ENCODE peak calls at places on chromosomes 6 and 20, in six cellular contexts. D, W, J, U, X and I are unnamed samples. For H3K36me3, the result is how much of the 10 kb centered on the place peaks cover.

GRCh38 chr6:36873612-36874011 is 991 bp downstream of the PPIL1 start:
- DNase-seq in W (no peak), D (no peak), X (no peak), J (no peak), U (no peak), I (no peak)

GRCh38 chr6:127026247-127026646 is 92.2 kb upstream of the RSPO3 start:
- DNase-seq in X (peak), J (no peak), U (no peak), D (peak), W (no peak), I (no peak)

GRCh38 chr6:70651326-70651905 is 16.3 kb upstream of the SMAP1 start:
- DNase-seq in J (no peak), D (no peak), W (no peak), X (no peak), U (no peak), I (no peak)

GRCh38 chr6:4382362-4382853 is 247.0 kb upstream of the ECI2 start:
- DNase-seq in X (no peak), D (no peak), U (no peak), J (no peak), W (no peak), I (no peak)

GRCh38 chr6:125747589-125748533 is 1.6 kb upstream of the HEY2 start:
- DNase-seq in J (peak), U (peak), D (no peak), X (peak), W (peak), I (peak)

GRCh38 chr20:33827109-33827508 is 16.0 kb downstream of the CHMP4B start:
- DNase-seq in J (no peak), U (no peak), D (no peak), W (no peak), X (no peak), I (no peak)

GRCh38 chr20:57881466-57882405 is 171.9 kb upstream of the PMEPA1 start:
- DNase-seq in X (no peak), D (no peak), U (no peak), J (no peak), W (peak), I (peak)

GRCh38 chr20:62587757-62588402 is 54.4 kb upstream of the SLCO4A1 start:
- DNase-seq in W (no peak), D (peak), U (no peak), J (peak), X (peak), I (peak)

GRCh38 chr6:139416146-139416545 is 41.7 kb upstream of the CITED2 start:
- DNase-seq in D (no peak), J (no peak), U (no peak), X (no peak), W (no peak), I (no peak)

GRCh38 chr20:32462900-32463641 is 104.9 kb downstream of the ASXL1 start:
- DNase-seq in W (no peak), J (no peak), X (no peak), U (peak), D (no peak), I (no peak)

GRCh38 chr6:15511248-15512125 is 151.3 kb downstream of the DTNBP1 start:
- DNase-seq in X (no peak), D (no peak), W (no peak), U (no peak), J (no peak), I (no peak)

GRCh38 chr6:16669227-16669626 is 92.0 kb downstream of the ATXN1 start:
- DNase-seq in J (peak), X (no peak), D (peak), U (no peak), W (no peak), I (no peak)

GRCh38 chr6:32944265-32944664 is 3.4 kb upstream of the HLA-DMB start:
- DNase-seq in X (no peak), W (no peak), U (no peak), D (no peak), J (no peak), I (no peak)

GRCh38 chr6:144012534-144012933 is 4.5 kb upstream of the PLAGL1 start:
- DNase-seq in J (peak), W (no peak), U (no peak), X (no peak), D (peak), I (no peak)

DNA sequence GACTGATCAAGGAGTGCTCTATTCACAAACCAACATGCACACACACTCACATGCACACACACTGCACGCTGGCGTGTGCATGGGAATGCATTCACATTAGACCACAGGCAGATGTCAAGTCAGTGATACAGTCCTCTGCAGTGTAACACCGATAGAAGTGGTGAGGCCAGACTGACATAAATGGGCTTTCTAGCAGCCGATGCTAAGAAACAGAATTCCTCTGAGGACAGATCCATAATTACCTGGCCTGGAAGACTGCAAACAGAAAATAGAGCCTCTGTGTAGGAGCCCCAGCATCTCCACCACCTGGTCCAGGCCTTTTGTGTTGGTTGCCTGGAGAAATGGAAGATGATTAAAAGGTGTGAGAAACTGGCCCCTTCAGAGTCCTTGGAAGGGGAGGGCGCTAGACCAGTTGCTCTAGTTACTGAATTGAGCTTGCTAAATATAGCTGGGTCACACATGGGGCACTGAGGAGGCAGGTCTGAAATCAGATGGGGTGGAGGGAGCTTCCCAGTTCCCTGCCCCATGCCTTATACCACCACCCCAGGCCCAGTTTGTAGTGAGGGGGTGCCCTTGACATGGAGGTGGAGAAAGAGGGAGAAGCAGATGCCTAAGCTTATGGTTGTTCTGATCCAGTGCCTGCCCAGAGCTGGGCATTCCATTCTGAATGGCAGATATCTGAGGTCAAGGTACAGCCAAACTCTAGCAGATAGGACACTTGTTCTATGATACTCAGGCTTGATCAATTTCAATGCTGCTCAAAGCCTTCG is 233.8 kb downstream of the LRFN2 start:
- DNase-seq in D (no peak), J (no peak), W (no peak), U (no peak), X (no peak), I (no peak)
- H3K4me3 ChIP-seq in D (no peak), J (no peak), W (no peak), U (no peak), X (no peak), I (no peak)

GRCh38 chr6:90123796-90124195 is 172.8 kb downstream of the BACH2 start:
- DNase-seq in X (no peak), D (peak), W (no peak), J (peak), U (no peak), I (no peak)

GRCh38 chr6:90121982-90122381 is 174.7 kb downstream of the BACH2 start:
- DNase-seq in W (no peak), D (peak), J (no peak), X (no peak), U (no peak), I (no peak)

GRCh38 chr6:90127589-90127988 is 169.1 kb downstream of the BACH2 start:
- DNase-seq in J (no peak), W (no peak), D (no peak), X (no peak), U (no peak), I (no peak)

GRCh38 chr6:90124904-90125510 is 171.6 kb downstream of the BACH2 start:
- DNase-seq in X (no peak), D (peak), J (no peak), U (no peak), W (no peak), I (no peak)

GRCh38 chr6:90126178-90126577 is 170.5 kb downstream of the BACH2 start:
- DNase-seq in D (no peak), X (no peak), J (no peak), W (no peak), U (no peak), I (no peak)
- H3K27ac ChIP-seq in D (no peak), X (no peak), J (no peak), W (no peak), U (no peak), I (no peak)

GRCh38 chr6:111681856-111682255 is 76.2 kb upstream of the TRAF3IP2 start:
- DNase-seq in U (no peak), D (no peak), W (no peak), X (no peak), J (no peak), I (no peak)
- H3K36me3 ChIP-seq in U (under half), D (under half), W (under half), X (under half), J (under half), I (under half)

DNA sequence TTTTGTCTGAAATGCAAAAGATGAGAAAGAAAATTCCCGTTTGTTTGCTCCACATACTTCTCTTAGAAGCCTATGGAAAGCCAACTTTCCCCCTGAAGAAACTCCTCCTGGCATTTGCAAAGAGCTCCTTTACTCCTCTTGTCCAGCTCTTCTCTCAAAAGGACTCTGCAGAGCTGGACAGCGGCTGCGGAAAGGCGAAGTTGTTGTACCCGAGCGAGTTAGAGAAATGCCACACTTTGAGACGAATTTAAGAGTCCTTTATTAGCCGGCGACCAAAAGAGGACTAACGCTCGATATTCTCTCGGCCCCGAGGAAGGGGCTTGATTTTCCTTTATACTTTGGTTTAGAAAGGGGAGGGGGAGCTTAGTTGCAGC is 157.8 kb downstream of the TRIM27 start:
- DNase-seq in W (no peak), J (no peak), X (peak), U (no peak), D (no peak), I (no peak)
- H3K4me3 ChIP-seq in W (no peak), J (peak), X (no peak), U (no peak), D (no peak), I (no peak)

GRCh38 chr20:15739056-15739455 is 834.2 kb downstream of the KIF16B start:
- DNase-seq in X (no peak), J (no peak), W (no peak), D (no peak), U (no peak), I (no peak)
- H3K27ac ChIP-seq in X (no peak), J (no peak), W (no peak), D (no peak), U (no peak), I (no peak)

GRCh38 chr6:51021171-51021570 is 202.5 kb downstream of the TFAP2B start:
- DNase-seq in X (no peak), D (no peak), W (no peak), J (no peak), U (no peak), I (no peak)
- H3K36me3 ChIP-seq in X (under half), D (under half), W (under half), J (under half), U (under half), I (under half)

GRCh38 chr6:31663961-31664789 is 622 bp downstream of the GPANK1 start:
- DNase-seq in J (peak), X (peak), U (no peak), D (peak), W (peak), I (peak)

GRCh38 chr6:31666337-31666960 is 569 bp downstream of the CSNK2B start:
- DNase-seq in W (no peak), X (no peak), D (no peak), J (no peak), U (no peak), I (no peak)

GRCh38 chr6:31663087-31663960 is 1.5 kb downstream of the GPANK1 start:
- DNase-seq in U (no peak), W (no peak), X (no peak), D (no peak), J (peak), I (no peak)

GRCh38 chr6:31664790-31665500 is at the start of gene GPANK1:
- DNase-seq in D (peak), J (peak), W (peak), U (peak), X (peak), I (peak)

DNA sequence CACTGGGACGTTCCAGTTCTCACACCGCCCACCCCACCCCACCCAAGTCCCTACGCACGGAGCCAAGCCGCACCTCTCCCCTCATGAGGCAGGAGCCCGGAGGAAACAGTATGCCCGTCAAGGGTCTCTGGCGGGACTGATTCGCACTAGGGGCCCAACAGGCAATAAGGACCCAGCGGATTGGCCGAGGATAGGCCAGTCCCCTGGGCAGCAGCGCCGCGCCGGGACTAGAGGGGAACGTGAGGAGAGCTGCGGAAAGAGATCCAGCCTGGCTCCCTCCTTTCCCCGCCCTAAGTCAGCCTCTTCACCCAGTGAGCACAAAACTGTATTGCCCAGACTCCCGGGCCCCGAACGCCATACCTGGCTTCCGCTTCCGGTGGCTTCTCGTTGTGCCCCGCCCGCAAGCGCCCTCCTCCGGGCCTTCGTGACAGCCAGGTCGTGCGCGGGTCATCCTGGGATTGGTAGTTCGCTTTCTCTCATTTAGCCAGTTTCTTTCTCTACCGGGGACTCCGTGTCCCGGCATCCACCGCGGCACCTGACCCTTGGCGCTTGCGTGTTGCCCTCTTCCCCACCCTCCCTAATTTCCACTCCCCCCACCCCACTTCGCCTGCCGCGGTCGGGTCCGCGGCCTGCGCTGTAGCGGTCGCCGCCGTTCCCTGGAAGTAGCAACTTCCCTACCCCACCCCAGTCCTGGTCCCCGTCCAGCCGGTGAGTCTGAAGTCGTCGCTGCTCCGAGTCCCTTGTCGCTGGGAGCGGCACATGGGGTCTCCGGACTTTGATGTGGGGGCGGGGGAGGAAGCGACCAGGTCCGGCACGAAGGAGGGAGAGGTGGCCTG is at the start of gene CSNK2B:
- DNase-seq in D (peak), J (peak), X (peak), U (peak), W (peak), I (peak)
- H3K4me3 ChIP-seq in D (peak), J (peak), X (peak), U (peak), W (peak), I (peak)